ENCODE peak calls at places on chromosomes 12 and 14, in nine cellular contexts. Y is SK-N-SH, Q is heart left ventricle, P is RWPE2, X is A549, C is upper lobe of right lung, L is gastrocnemius medialis, H is right lobe of liver, R is colonic mucosa. D is an unnamed sample. For H3K9me3, the result is how much of the 10 kb centered on the place peaks cover.

GRCh38 chr12:61574339-61574738 is 685.9 kb upstream of the USP15 start:
- DNase-seq in Y (no peak), Q (no peak), P (no peak), X (no peak), C (no peak), L (no peak), H (no peak), R (no peak), D (no peak)

GRCh38 chr14:101844752-101845151 is 83.2 kb downstream of the PPP2R5C start:
- DNase-seq in Y (no peak), Q (no peak), P (no peak), X (no peak), C (no peak), L (no peak), H (no peak), R (no peak), D (no peak)

GRCh38 chr12:54287316-54288157 is 7.0 kb downstream of the HNRNPA1 start:
- DNase-seq in Y (no peak), Q (no peak), P (no peak), X (no peak), C (no peak), L (no peak), H (no peak), R (no peak), D (no peak)

GRCh38 chr14:51419685-51420084 is 179.6 kb downstream of the TMX1 start:
- DNase-seq in Y (no peak), Q (no peak), P (no peak), X (peak), C (no peak), L (no peak), H (no peak), R (no peak), D (no peak)

GRCh38 chr14:51188566-51189185 is 51.4 kb upstream of the TMX1 start:
- DNase-seq in Y (no peak), Q (no peak), P (no peak), X (no peak), C (no peak), L (no peak), H (no peak), R (no peak), D (no peak)

GRCh38 chr12:131279281-131279921 is 325.7 kb downstream of the ADGRD1 start:
- DNase-seq in Y (no peak), Q (peak), P (peak), X (no peak), C (peak), L (no peak), H (peak), R (no peak), D (peak)

GRCh38 chr14:101418601-101419000 is 142.7 kb upstream of the DIO3 start:
- DNase-seq in Y (no peak), Q (no peak), P (no peak), X (no peak), C (no peak), L (no peak), H (no peak), R (no peak), D (no peak)

GRCh38 chr12:116955382-116956021 is 44.8 kb downstream of the FBXW8 start:
- DNase-seq in Y (no peak), Q (no peak), P (no peak), X (peak), C (peak), L (no peak), H (no peak), R (peak), D (no peak)

GRCh38 chr12:57430117-57430930 is 519 bp downstream of the R3HDM2 start:
- DNase-seq in Y (no peak), Q (peak), P (no peak), X (no peak), C (no peak), L (no peak), H (peak), R (peak), D (peak)

GRCh38 chr12:53862831-53863230 is 75.8 kb upstream of the HOXC13 start:
- DNase-seq in Y (no peak), Q (no peak), P (no peak), X (peak), C (no peak), L (no peak), H (no peak), R (no peak), D (no peak)

GRCh38 chr14:52417139-52417538 is 103.0 kb downstream of the PTGER2 start:
- DNase-seq in Y (no peak), Q (no peak), P (no peak), X (no peak), C (no peak), L (no peak), H (no peak), R (no peak), D (no peak)

GRCh38 chr12:56221233-56221756 is 427 bp downstream of the RNF41 start:
- DNase-seq in Y (peak), Q (peak), P (no peak), X (peak), C (peak), L (no peak), H (no peak), R (peak), D (peak)

GRCh38 chr12:111503116-111503515 is 96.0 kb downstream of the ATXN2 start:
- DNase-seq in Y (no peak), Q (no peak), P (no peak), X (no peak), C (no peak), L (no peak), H (no peak), R (no peak), D (no peak)

GRCh38 chr12:104966677-104967076 is 8.6 kb upstream of the SLC41A2 start:
- DNase-seq in Y (no peak), Q (no peak), P (no peak), X (no peak), C (no peak), L (no peak), H (no peak), R (no peak), D (no peak)

GRCh38 chr12:19739195-19739776 is 300.0 kb downstream of the AEBP2 start:
- DNase-seq in Y (peak), Q (no peak), P (no peak), X (peak), C (no peak), L (no peak), H (no peak), R (peak), D (no peak)

GRCh38 chr12:21602774-21603173 is 1.9 kb downstream of the GYS2 start:
- DNase-seq in Y (no peak), Q (no peak), P (no peak), X (no peak), C (no peak), L (no peak), H (no peak), R (no peak), D (no peak)

GRCh38 chr14:92751819-92752218 is 3.4 kb upstream of the LGMN start:
- DNase-seq in Y (no peak), Q (no peak), P (no peak), X (no peak), C (no peak), L (no peak), H (no peak), R (no peak), D (no peak)

GRCh38 chr12:106416273-106416672 is 58.7 kb downstream of the POLR3B start:
- DNase-seq in Y (no peak), Q (no peak), P (no peak), X (no peak), C (no peak), L (no peak), H (no peak), R (no peak), D (no peak)

GRCh38 chr14:56657604-56658003 is 78.0 kb downstream of the TMEM260 start:
- DNase-seq in Y (no peak), Q (no peak), P (no peak), X (no peak), C (no peak), L (no peak), H (no peak), R (no peak), D (no peak)

GRCh38 chr14:95776798-95777615 is 63.1 kb upstream of the TCL1A start:
- DNase-seq in Y (no peak), Q (no peak), P (no peak), X (no peak), C (no peak), L (no peak), H (no peak), R (no peak), D (no peak)

GRCh38 chr12:90064759-90065158 is 356.1 kb upstream of the ATP2B1 start:
- DNase-seq in Y (no peak), Q (no peak), P (no peak), X (no peak), C (no peak), L (no peak), H (no peak), R (no peak), D (no peak)

GRCh38 chr12:111438501-111438900 is 32.8 kb downstream of the SH2B3 start:
- DNase-seq in Y (no peak), Q (no peak), P (peak), X (no peak), C (no peak), L (no peak), H (no peak), R (no peak), D (no peak)

GRCh38 chr12:110068654-110069053 is 20.3 kb upstream of the C12orf76 start:
- DNase-seq in Y (no peak), Q (no peak), P (no peak), X (no peak), C (no peak), L (no peak), H (no peak), R (no peak), D (no peak)

GRCh38 chr12:121765573-121765972 is 27.9 kb downstream of the RHOF start:
- DNase-seq in Y (no peak), Q (no peak), P (no peak), X (no peak), C (no peak), L (no peak), H (no peak), R (no peak), D (no peak)

GRCh38 chr12:132623072-132623869 is 4.7 kb downstream of the P2RX2 start:
- DNase-seq in Y (no peak), Q (no peak), P (no peak), X (no peak), C (no peak), L (no peak), H (no peak), R (no peak), D (no peak)

GRCh38 chr12:32248594-32249140 is 142.0 kb downstream of the BICD1 start:
- DNase-seq in Y (no peak), Q (no peak), P (no peak), X (no peak), C (no peak), L (no peak), H (no peak), R (no peak), D (no peak)

GRCh38 chr14:21915814-21916213 is 242.2 kb upstream of the OR4E1 start:
- DNase-seq in Y (no peak), Q (no peak), P (no peak), X (peak), C (no peak), L (no peak), H (no peak), R (peak), D (no peak)

GRCh38 chr12:119512772-119513497 is 80.6 kb upstream of the TMEM233 start:
- DNase-seq in Y (no peak), Q (no peak), P (no peak), X (no peak), C (no peak), L (no peak), H (no peak), R (no peak), D (no peak)

GRCh38 chr12:48454675-48455074 is 17.7 kb upstream of the ANP32D start:
- DNase-seq in Y (no peak), Q (no peak), P (no peak), X (peak), C (no peak), L (no peak), H (no peak), R (no peak), D (no peak)

GRCh38 chr14:78567343-78567742 is 397.2 kb downstream of the NRXN3 start:
- DNase-seq in Y (no peak), Q (no peak), P (no peak), X (no peak), C (no peak), L (no peak), H (no peak), R (no peak), D (no peak)

GRCh38 chr12:123938679-123939480 is 33.8 kb downstream of the CCDC92 start:
- DNase-seq in Y (peak), Q (no peak), P (no peak), X (peak), C (no peak), L (no peak), H (no peak), R (no peak), D (no peak)

GRCh38 chr14:77151918-77152588 is 10.5 kb upstream of the ZDHHC22 start:
- DNase-seq in Y (peak), Q (no peak), P (no peak), X (peak), C (no peak), L (no peak), H (no peak), R (no peak), D (no peak)

GRCh38 chr12:25249951-25250738 is 584 bp downstream of the KRAS start:
- DNase-seq in Y (peak), Q (peak), P (no peak), X (peak), C (peak), L (peak), H (peak), R (peak), D (peak)

DNA sequence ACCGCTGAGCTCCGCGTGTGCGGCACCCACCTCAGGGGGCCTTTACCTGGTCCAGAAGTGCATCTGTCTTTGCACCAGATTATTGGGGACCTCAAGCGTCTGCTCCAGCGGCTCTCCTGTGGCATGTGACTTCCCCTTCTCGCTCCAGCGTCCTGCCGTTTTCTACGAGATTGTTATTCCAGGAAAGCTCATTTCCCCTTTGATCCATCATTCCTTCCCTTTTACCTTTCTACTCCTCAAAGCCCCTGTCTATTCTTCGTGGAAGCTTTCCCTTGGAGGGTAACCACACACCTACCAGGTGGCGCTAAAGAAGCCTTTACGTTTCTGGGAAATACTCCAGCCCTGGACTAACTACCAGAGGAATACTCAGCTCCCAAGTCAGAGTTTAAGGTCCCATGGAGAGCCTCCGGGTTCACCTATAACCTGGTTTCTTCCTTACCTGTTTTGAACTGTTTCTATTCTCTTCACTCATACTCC is 1.5 kb downstream of the FKBP4 start:
- DNase-seq in Y (no peak), Q (no peak), P (no peak), X (peak), C (no peak), L (no peak), H (no peak), R (peak), D (no peak)
- H3K27ac ChIP-seq in Y (peak), Q (peak), P (peak), X (peak), C (peak), L (peak), H (peak), R (peak), D (no peak)

GRCh38 chr12:6235906-6236640 is 35.9 kb downstream of the CD9 start:
- DNase-seq in Y (no peak), Q (peak), P (no peak), X (no peak), C (peak), L (no peak), H (no peak), R (peak), D (no peak)

GRCh38 chr12:6238875-6239274 is 38.7 kb downstream of the CD9 start:
- DNase-seq in Y (no peak), Q (no peak), P (no peak), X (no peak), C (peak), L (no peak), H (no peak), R (no peak), D (no peak)

GRCh38 chr12:6236641-6236940 is 36.4 kb downstream of the CD9 start:
- DNase-seq in Y (no peak), Q (peak), P (no peak), X (no peak), C (peak), L (no peak), H (no peak), R (no peak), D (no peak)

GRCh38 chr12:6235499-6235898 is 35.3 kb downstream of the CD9 start:
- DNase-seq in Y (no peak), Q (no peak), P (no peak), X (no peak), C (peak), L (no peak), H (no peak), R (peak), D (no peak)

DNA sequence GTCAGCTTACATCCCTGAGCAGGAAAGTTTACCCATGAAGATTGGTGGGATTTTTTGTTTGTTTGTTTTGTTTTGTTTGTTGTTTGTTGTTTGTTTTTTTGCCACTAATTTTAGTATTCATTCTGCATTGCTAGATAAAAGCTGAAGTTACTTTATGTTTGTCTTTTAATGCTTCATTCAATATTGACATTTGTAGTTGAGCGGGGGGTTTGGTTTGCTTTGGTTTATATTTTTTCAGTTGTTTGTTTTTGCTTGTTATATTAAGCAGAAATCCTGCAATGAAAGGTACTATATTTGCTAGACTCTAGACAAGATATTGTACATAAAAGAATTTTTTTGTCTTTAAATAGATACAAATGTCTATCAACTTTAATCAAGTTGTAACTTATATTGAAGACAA is 37.6 kb downstream of the CD9 start:
- DNase-seq in Y (no peak), Q (no peak), P (no peak), X (no peak), C (no peak), L (no peak), H (no peak), R (no peak), D (no peak)
- H3K9me3 ChIP-seq in Y (under half), Q (under half), P (under half), X (under half), C (under half), L (under half), H (under half), R (under half), D (under half)

DNA sequence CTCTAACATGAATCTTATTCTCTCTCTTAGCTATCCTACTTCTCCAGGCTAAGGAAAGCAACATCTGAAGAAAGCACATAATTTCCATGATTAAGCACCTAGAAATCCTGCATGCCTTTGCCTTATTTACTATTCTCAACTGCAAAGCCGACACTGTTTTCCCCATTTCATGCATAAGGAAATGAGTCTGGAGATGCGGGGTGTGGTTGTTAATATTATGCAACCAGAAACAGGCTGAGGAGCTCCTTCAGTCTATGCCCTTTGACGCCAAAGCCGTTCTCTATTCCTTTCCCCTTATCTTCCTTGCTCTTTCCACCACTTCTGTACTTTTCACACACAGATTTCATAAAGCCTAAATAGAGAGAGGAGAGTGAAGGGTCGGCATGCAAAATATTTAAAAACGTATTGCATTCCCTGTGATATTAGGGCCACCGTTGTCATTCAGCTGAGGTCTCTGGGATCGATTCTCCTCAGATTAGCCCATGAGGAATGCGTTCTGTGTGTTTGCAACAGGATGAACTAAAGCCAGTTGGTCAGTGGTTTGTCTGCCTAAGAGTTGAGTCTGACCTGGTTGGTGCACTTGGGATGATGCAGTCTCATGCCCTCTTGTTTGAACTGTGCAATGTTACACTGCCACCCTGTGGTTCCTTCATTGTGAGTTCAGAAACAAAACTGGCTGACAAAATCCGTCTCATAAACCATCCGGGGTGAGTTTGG is 53.1 kb upstream of the PLEKHG7 start:
- DNase-seq in Y (peak), Q (no peak), P (no peak), X (peak), C (no peak), L (peak), H (peak), R (peak), D (peak)
- TF ChIP-seq CTCF in Y (peak), Q (peak), P (peak), X (peak), C (peak), L (peak), H (peak), R (peak), D (peak)

DNA sequence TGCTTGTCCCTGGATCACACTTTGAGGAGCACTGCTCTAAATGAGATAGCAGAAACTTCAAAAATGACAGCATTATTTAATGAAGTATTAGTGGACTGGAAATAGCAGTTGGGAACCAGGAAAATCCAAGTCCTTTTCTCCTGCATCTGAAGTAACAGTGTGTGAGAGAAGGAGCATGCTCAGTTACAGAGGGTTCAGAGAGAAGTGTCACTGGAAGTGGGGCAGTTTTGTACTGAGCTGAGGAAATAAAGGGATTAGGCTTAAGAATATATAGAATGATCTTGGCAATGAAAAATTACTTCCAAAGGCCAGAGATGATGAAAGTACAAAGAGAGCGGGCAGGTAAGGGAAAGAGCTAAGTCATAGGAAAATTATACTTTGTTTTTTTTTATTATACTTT is 130.9 kb downstream of the MIPOL1 start:
- DNase-seq in Y (no peak), Q (no peak), P (no peak), X (peak), C (no peak), L (no peak), H (no peak), R (no peak), D (no peak)
- H3K27ac ChIP-seq in Y (no peak), Q (no peak), P (no peak), X (peak), C (no peak), L (no peak), H (peak), R (no peak), D (no peak)

D was measured in ascending aorta.